ENCODE peak calls at places on chromosomes 13 and 19, in five cellular contexts. One of them, this sample, is unnamed.

GRCh38 chr13:43878897-43879322 is 630 bp downstream of the CCDC122 start:
- DNase-seq in AG04450: peak
- DNase-seq in fibroblast of the aortic adventitia: peak
- DNase-seq in lower lobe of right lung: peak
- DNase-seq in neural progenitor cell: peak
- DNase-seq in this sample: peak

GRCh38 chr13:60448907-60449510 is 52.0 kb downstream of the TDRD3 start:
- DNase-seq in AG04450: peak
- DNase-seq in fibroblast of the aortic adventitia: peak
- DNase-seq in lower lobe of right lung: no peak
- DNase-seq in neural progenitor cell: peak
- DNase-seq in this sample: no peak

GRCh38 chr19:7904074-7905020 is 670 bp downstream of the MAP2K7 start:
- DNase-seq in AG04450: no peak
- DNase-seq in fibroblast of the aortic adventitia: no peak
- DNase-seq in lower lobe of right lung: peak
- DNase-seq in neural progenitor cell: peak
- DNase-seq in this sample: peak

GRCh38 chr19:6011794-6012193 is 33.9 kb upstream of the RANBP3 start:
- DNase-seq in AG04450: no peak
- DNase-seq in fibroblast of the aortic adventitia: no peak
- DNase-seq in lower lobe of right lung: no peak
- DNase-seq in neural progenitor cell: no peak
- DNase-seq in this sample: no peak

GRCh38 chr13:113098163-113098732 is 7.3 kb upstream of the F7 start:
- DNase-seq in AG04450: no peak
- DNase-seq in fibroblast of the aortic adventitia: peak
- DNase-seq in lower lobe of right lung: no peak
- DNase-seq in neural progenitor cell: no peak
- DNase-seq in this sample: no peak

GRCh38 chr13:107459430-107459829 is 755.9 kb downstream of the LIG4 start:
- DNase-seq in AG04450: peak
- DNase-seq in fibroblast of the aortic adventitia: peak
- DNase-seq in lower lobe of right lung: no peak
- DNase-seq in neural progenitor cell: no peak
- DNase-seq in this sample: no peak

GRCh38 chr13:108921238-108921637 is 291.8 kb downstream of the MYO16 start:
- DNase-seq in AG04450: no peak
- DNase-seq in fibroblast of the aortic adventitia: no peak
- DNase-seq in lower lobe of right lung: no peak
- DNase-seq in neural progenitor cell: no peak
- DNase-seq in this sample: no peak

GRCh38 chr19:40054632-40055031 is 1.4 kb downstream of the ZNF780B start:
- DNase-seq in AG04450: no peak
- DNase-seq in fibroblast of the aortic adventitia: no peak
- DNase-seq in lower lobe of right lung: no peak
- DNase-seq in neural progenitor cell: no peak
- DNase-seq in this sample: no peak

GRCh38 chr13:52767949-52768516 is 28.4 kb upstream of the CNMD start:
- DNase-seq in AG04450: no peak
- DNase-seq in fibroblast of the aortic adventitia: no peak
- DNase-seq in lower lobe of right lung: no peak
- DNase-seq in neural progenitor cell: no peak
- DNase-seq in this sample: no peak

GRCh38 chr13:49055021-49055420 is 79.3 kb downstream of the FNDC3A start:
- DNase-seq in AG04450: no peak
- DNase-seq in fibroblast of the aortic adventitia: no peak
- DNase-seq in lower lobe of right lung: no peak
- DNase-seq in neural progenitor cell: no peak
- DNase-seq in this sample: no peak

GRCh38 chr19:17322854-17323253 is 11.8 kb downstream of the ANO8 start:
- DNase-seq in AG04450: no peak
- DNase-seq in fibroblast of the aortic adventitia: peak
- DNase-seq in lower lobe of right lung: no peak
- DNase-seq in neural progenitor cell: no peak
- DNase-seq in this sample: no peak

GRCh38 chr13:54029226-54029625 is 1000.6 kb downstream of the OLFM4 start:
- DNase-seq in AG04450: no peak
- DNase-seq in fibroblast of the aortic adventitia: no peak
- DNase-seq in lower lobe of right lung: no peak
- DNase-seq in neural progenitor cell: no peak
- DNase-seq in this sample: no peak

GRCh38 chr19:33248954-33249613 is 23.4 kb upstream of the SLC7A10 start:
- DNase-seq in AG04450: no peak
- DNase-seq in fibroblast of the aortic adventitia: no peak
- DNase-seq in lower lobe of right lung: peak
- DNase-seq in neural progenitor cell: no peak
- DNase-seq in this sample: no peak

GRCh38 chr19:8149261-8150094 is at the start of gene FBN3:
- DNase-seq in AG04450: no peak
- DNase-seq in fibroblast of the aortic adventitia: no peak
- DNase-seq in lower lobe of right lung: no peak
- DNase-seq in neural progenitor cell: peak
- DNase-seq in this sample: no peak

GRCh38 chr13:24304620-24305019 is 4.8 kb upstream of the C1QTNF9 start:
- DNase-seq in AG04450: peak
- DNase-seq in fibroblast of the aortic adventitia: no peak
- DNase-seq in lower lobe of right lung: no peak
- DNase-seq in neural progenitor cell: no peak
- DNase-seq in this sample: no peak

GRCh38 chr13:42781362-42781761 is at the start of gene FAM216B:
- DNase-seq in AG04450: no peak
- DNase-seq in fibroblast of the aortic adventitia: peak
- DNase-seq in lower lobe of right lung: no peak
- DNase-seq in neural progenitor cell: no peak
- DNase-seq in this sample: no peak

GRCh38 chr19:29525901-29526729 is at the start of gene VSTM2B:
- DNase-seq in AG04450: no peak
- DNase-seq in fibroblast of the aortic adventitia: no peak
- DNase-seq in lower lobe of right lung: peak
- DNase-seq in neural progenitor cell: peak
- DNase-seq in this sample: no peak
- TF ChIP-seq CTCF in AG04450: no peak
- TF ChIP-seq CTCF in fibroblast of the aortic adventitia: no peak
- TF ChIP-seq CTCF in lower lobe of right lung: no peak
- TF ChIP-seq CTCF in neural progenitor cell: peak
- TF ChIP-seq CTCF in this sample: no peak

GRCh38 chr19:44592451-44592890 is 20.9 kb upstream of the IGSF23 start:
- DNase-seq in AG04450: no peak
- DNase-seq in fibroblast of the aortic adventitia: no peak
- DNase-seq in lower lobe of right lung: no peak
- DNase-seq in neural progenitor cell: no peak
- DNase-seq in this sample: no peak

GRCh38 chr19:44588753-44589112 is 24.6 kb upstream of the IGSF23 start:
- DNase-seq in AG04450: no peak
- DNase-seq in fibroblast of the aortic adventitia: no peak
- DNase-seq in lower lobe of right lung: no peak
- DNase-seq in neural progenitor cell: no peak
- DNase-seq in this sample: no peak

GRCh38 chr19:44590245-44591059 is 22.9 kb upstream of the IGSF23 start:
- DNase-seq in AG04450: no peak
- DNase-seq in fibroblast of the aortic adventitia: no peak
- DNase-seq in lower lobe of right lung: no peak
- DNase-seq in neural progenitor cell: no peak
- DNase-seq in this sample: no peak

GRCh38 chr19:44585371-44586141 is 27.8 kb upstream of the IGSF23 start:
- DNase-seq in AG04450: no peak
- DNase-seq in fibroblast of the aortic adventitia: peak
- DNase-seq in lower lobe of right lung: no peak
- DNase-seq in neural progenitor cell: no peak
- DNase-seq in this sample: no peak

GRCh38 chr19:44587863-44588752 is 25.3 kb upstream of the IGSF23 start:
- DNase-seq in AG04450: peak
- DNase-seq in fibroblast of the aortic adventitia: peak
- DNase-seq in lower lobe of right lung: no peak
- DNase-seq in neural progenitor cell: no peak
- DNase-seq in this sample: no peak
- TF ChIP-seq CTCF in AG04450: peak
- TF ChIP-seq CTCF in fibroblast of the aortic adventitia: peak
- TF ChIP-seq CTCF in lower lobe of right lung: peak
- TF ChIP-seq CTCF in neural progenitor cell: no peak
- TF ChIP-seq CTCF in this sample: no peak

DNA sequence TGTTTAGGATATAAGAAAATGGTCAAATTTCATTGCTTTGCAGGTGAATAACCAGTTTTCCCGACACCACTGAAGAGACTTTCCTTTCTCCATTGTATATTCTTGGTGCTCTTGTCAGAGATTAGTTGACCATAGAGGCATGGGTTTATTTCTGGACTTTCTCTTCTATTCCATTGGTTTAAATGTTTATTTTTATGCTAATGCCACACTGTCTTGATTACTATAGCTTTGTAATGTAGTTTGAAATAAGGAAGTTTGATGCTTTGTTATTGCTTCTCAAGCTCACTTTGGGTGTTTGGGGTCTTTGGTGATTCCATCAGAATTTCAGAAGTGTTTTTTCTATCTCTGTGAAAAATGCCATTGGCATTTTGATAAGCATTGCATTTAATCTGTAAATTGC is 190.0 kb upstream of the SPRY2 start:
- DNase-seq in AG04450: no peak
- DNase-seq in fibroblast of the aortic adventitia: no peak
- DNase-seq in lower lobe of right lung: no peak
- DNase-seq in neural progenitor cell: no peak
- DNase-seq in this sample: no peak
- TF ChIP-seq CTCF in AG04450: no peak
- TF ChIP-seq CTCF in fibroblast of the aortic adventitia: no peak
- TF ChIP-seq CTCF in lower lobe of right lung: no peak
- TF ChIP-seq CTCF in neural progenitor cell: no peak
- TF ChIP-seq CTCF in this sample: no peak

DNA sequence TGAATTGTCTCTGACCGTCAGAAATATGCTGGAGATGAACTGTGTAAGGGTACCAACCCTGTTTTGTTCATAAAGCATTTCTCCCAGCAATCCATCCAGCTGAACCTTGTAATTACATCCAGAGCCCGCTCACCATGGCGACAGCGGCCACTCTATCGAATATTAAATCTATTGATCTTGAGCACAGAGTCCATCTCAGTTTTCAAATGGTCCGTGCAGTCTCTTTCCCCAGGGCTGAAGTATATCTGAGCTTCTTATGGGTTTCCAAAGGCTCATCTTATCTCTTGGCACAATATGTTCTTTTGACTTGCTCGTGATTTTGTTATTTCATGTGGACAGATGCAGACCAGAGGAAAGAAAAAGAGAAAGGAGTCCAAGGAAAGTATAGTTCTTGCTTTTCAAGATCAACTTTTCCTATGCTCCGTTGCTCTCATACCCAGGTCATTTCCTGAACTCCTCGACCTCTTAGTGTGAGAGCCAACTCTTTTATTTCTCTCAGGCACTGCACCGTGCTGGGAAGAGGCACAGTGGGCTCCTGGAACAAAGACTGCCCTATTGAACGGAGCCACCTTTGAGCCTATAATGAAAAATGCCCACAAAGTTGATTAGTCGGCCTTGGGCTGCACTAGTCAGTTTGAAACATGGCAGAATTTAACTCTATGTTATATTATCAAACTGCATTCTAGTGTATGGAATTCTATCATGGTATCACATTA is 66.7 kb downstream of the RFC3 start:
- DNase-seq in AG04450: no peak
- DNase-seq in fibroblast of the aortic adventitia: no peak
- DNase-seq in lower lobe of right lung: no peak
- DNase-seq in neural progenitor cell: no peak
- DNase-seq in this sample: no peak
- TF ChIP-seq CTCF in AG04450: no peak
- TF ChIP-seq CTCF in fibroblast of the aortic adventitia: no peak
- TF ChIP-seq CTCF in lower lobe of right lung: no peak
- TF ChIP-seq CTCF in neural progenitor cell: no peak
- TF ChIP-seq CTCF in this sample: no peak

This sample was measured in GM06990.